ENCODE peak calls at places on chromosome 4, in ten cellular contexts. G, B, I, Y, J, Q, N, V, E and Z are unnamed samples.

GRCh38 chr4:24922416-24922815 is 9.6 kb upstream of the CCDC149 start:
- DNase-seq in G (peak; percentile 24), B (no peak), I (no peak), Y (no peak), J (no peak), Q (no peak), N (no peak), V (peak; percentile 26), E (no peak), Z (no peak)

GRCh38 chr4:73653695-73654106 is 33.5 kb upstream of the RASSF6 start:
- DNase-seq in G (peak; percentile 53), B (peak; percentile 47), I (peak; percentile 42), Y (peak; percentile 33), J (peak; percentile 75), Q (no peak), N (peak; percentile 24), V (peak; percentile 48), E (peak; percentile 65), Z (peak; percentile 69)

GRCh38 chr4:125313497-125313896 is 1.3 kb upstream of the FAT4 start:
- DNase-seq in G (peak; percentile 74), B (peak; percentile 37), I (peak; percentile 88), Y (peak; percentile 85), J (peak; percentile 49), Q (peak; percentile 50), N (peak; percentile 83), V (peak; percentile 90), E (peak; percentile 72), Z (peak; percentile 87)

GRCh38 chr4:69617083-69617694 is 22.3 kb downstream of the UGT2A2 start:
- DNase-seq in G (peak; percentile 0), B (peak; percentile 27), I (peak; percentile 56), Y (peak; percentile 47), J (no peak), Q (no peak), N (peak; percentile 0), V (peak; percentile 50), E (peak; percentile 35), Z (no peak)

GRCh38 chr4:47040828-47041227 is 9.5 kb downstream of the GABRB1 start:
- DNase-seq in G (no peak), B (no peak), I (no peak), Y (no peak), J (no peak), Q (no peak), N (no peak), V (no peak), E (no peak), Z (no peak)

GRCh38 chr4:41541697-41542096 is 3.7 kb downstream of the LIMCH1 start:
- DNase-seq in G (no peak), B (no peak), I (no peak), Y (no peak), J (peak; percentile 37), Q (no peak), N (no peak), V (peak; percentile 61), E (no peak), Z (no peak)

GRCh38 chr4:158850371-158850770 is 81.5 kb downstream of the FNIP2 start:
- DNase-seq in G (no peak), B (no peak), I (no peak), Y (no peak), J (no peak), Q (no peak), N (no peak), V (no peak), E (no peak), Z (no peak)

GRCh38 chr4:24589448-24589847 is 5.1 kb upstream of the DHX15 start:
- DNase-seq in G (no peak), B (no peak), I (no peak), Y (no peak), J (no peak), Q (no peak), N (no peak), V (no peak), E (no peak), Z (no peak)

GRCh38 chr4:17647927-17648326 is 33.5 kb downstream of the MED28 start:
- DNase-seq in G (no peak), B (no peak), I (no peak), Y (no peak), J (no peak), Q (no peak), N (no peak), V (no peak), E (peak; percentile 13), Z (no peak)

GRCh38 chr4:145098675-145099037 is 545 bp downstream of the ABCE1 start:
- DNase-seq in G (peak; percentile 64), B (no peak), I (peak; percentile 16), Y (peak; percentile 23), J (peak; percentile 61), Q (no peak), N (no peak), V (peak; percentile 78), E (peak; percentile 30), Z (peak; percentile 62)

GRCh38 chr4:159308571-159309340 is 205.9 kb downstream of the RAPGEF2 start:
- DNase-seq in G (peak; percentile 52), B (no peak), I (no peak), Y (no peak), J (peak; percentile 21), Q (no peak), N (no peak), V (peak; percentile 22), E (no peak), Z (no peak)

GRCh38 chr4:42855779-42856178 is 36.7 kb upstream of the GRXCR1 start:
- DNase-seq in G (no peak), B (no peak), I (no peak), Y (no peak), J (no peak), Q (no peak), N (no peak), V (no peak), E (no peak), Z (no peak)

GRCh38 chr4:87707279-87707918 is 57.3 kb downstream of the DMP1 start:
- DNase-seq in G (no peak), B (no peak), I (no peak), Y (no peak), J (no peak), Q (no peak), N (no peak), V (peak; percentile 4), E (no peak), Z (no peak)

GRCh38 chr4:37453004-37453360 is 208.4 kb downstream of the NWD2 start:
- DNase-seq in G (peak; percentile 54), B (peak; percentile 59), I (peak; percentile 67), Y (peak; percentile 58), J (peak; percentile 26), Q (peak; percentile 75), N (no peak), V (peak; percentile 67), E (peak; percentile 69), Z (no peak)

GRCh38 chr4:8852118-8852704 is 19.4 kb downstream of the HMX1 start:
- DNase-seq in G (no peak), B (no peak), I (no peak), Y (no peak), J (no peak), Q (no peak), N (no peak), V (no peak), E (no peak), Z (no peak)

GRCh38 chr4:87240341-87240740 is 19.9 kb upstream of the KLHL8 start:
- DNase-seq in G (no peak), B (no peak), I (no peak), Y (no peak), J (no peak), Q (no peak), N (no peak), V (no peak), E (no peak), Z (no peak)

GRCh38 chr4:155079866-155080265 is 128.6 kb upstream of the NPY2R start:
- DNase-seq in G (no peak), B (no peak), I (peak; percentile 24), Y (no peak), J (no peak), Q (no peak), N (no peak), V (peak; percentile 8), E (no peak), Z (no peak)

GRCh38 chr4:183765121-183765990 is 106.3 kb downstream of the TRAPPC11 start:
- DNase-seq in G (no peak), B (no peak), I (peak; percentile 6), Y (no peak), J (no peak), Q (peak; percentile 41), N (no peak), V (no peak), E (no peak), Z (no peak)

GRCh38 chr4:37662861-37663390 is 23.2 kb downstream of the RELL1 start:
- DNase-seq in G (peak; percentile 68), B (no peak), I (no peak), Y (no peak), J (no peak), Q (no peak), N (no peak), V (no peak), E (no peak), Z (peak; percentile 49)

GRCh38 chr4:31557444-31557843 is 837.3 kb downstream of the PCDH7 start:
- DNase-seq in G (peak; percentile 0), B (no peak), I (no peak), Y (no peak), J (no peak), Q (no peak), N (no peak), V (no peak), E (peak; percentile 5), Z (no peak)

GRCh38 chr4:184843984-184844554 is 18.3 kb upstream of the ACSL1 start:
- DNase-seq in G (no peak), B (no peak), I (no peak), Y (no peak), J (no peak), Q (no peak), N (no peak), V (no peak), E (no peak), Z (no peak)

GRCh38 chr4:1080961-1081688 is 32.2 kb downstream of the RNF212 start:
- DNase-seq in G (peak; percentile 32), B (no peak), I (no peak), Y (no peak), J (no peak), Q (no peak), N (no peak), V (peak; percentile 25), E (no peak), Z (no peak)

GRCh38 chr4:78058591-78059523 is 1.7 kb downstream of the FRAS1 start:
- DNase-seq in G (peak; percentile 12), B (peak; percentile 18), I (no peak), Y (no peak), J (peak; percentile 69), Q (peak; percentile 17), N (no peak), V (peak; percentile 34), E (no peak), Z (no peak)

GRCh38 chr4:77146426-77147399 is 10.3 kb upstream of the CCNG2 start:
- DNase-seq in G (no peak), B (no peak), I (no peak), Y (no peak), J (peak; percentile 21), Q (no peak), N (no peak), V (peak; percentile 10), E (no peak), Z (no peak)

GRCh38 chr4:77881460-77882295 is 19.0 kb downstream of the MRPL1 start:
- DNase-seq in G (peak; percentile 13), B (no peak), I (no peak), Y (no peak), J (no peak), Q (no peak), N (peak; percentile 3), V (peak; percentile 69), E (no peak), Z (no peak)

GRCh38 chr4:139191373-139191772 is 14.4 kb upstream of the ELF2 start:
- DNase-seq in G (peak; percentile 6), B (no peak), I (no peak), Y (no peak), J (no peak), Q (no peak), N (no peak), V (no peak), E (peak; percentile 46), Z (no peak)

GRCh38 chr4:168309781-168310180 is 8.8 kb downstream of the DDX60 start:
- DNase-seq in G (no peak), B (peak; percentile 14), I (no peak), Y (no peak), J (no peak), Q (no peak), N (no peak), V (peak; percentile 28), E (no peak), Z (no peak)

GRCh38 chr4:144666539-144667175 is 20.7 kb downstream of the HHIP start:
- DNase-seq in G (peak; percentile 59), B (no peak), I (peak; percentile 81), Y (peak; percentile 6), J (peak; percentile 36), Q (no peak), N (no peak), V (peak; percentile 57), E (no peak), Z (no peak)